ENCODE peak calls at places on chromosomes 13 and 19, in nine cellular contexts. One of them, this sample, is unnamed.
A peak's percentile ranks its signal among the peaks of the same experiment; 100 is the strongest.

GRCh38 chr19:17125052-17125727 is 49.6 kb downstream of the MYO9B start:
- DNase-seq in H9: no peak
- DNase-seq in CD4-positive, alpha-beta T cell: no peak
- DNase-seq in right cardiac atrium: no peak
- DNase-seq in prostate gland: no peak
- DNase-seq in right atrium auricular region: no peak
- DNase-seq in AG04450: no peak
- DNase-seq in esophagus squamous epithelium: no peak
- DNase-seq in mesenchymal stem cell: no peak
- DNase-seq in this sample: no peak

GRCh38 chr13:110263906-110264305 is 43.1 kb downstream of the COL4A1 start:
- DNase-seq in CD4-positive, alpha-beta T cell: no peak
- DNase-seq in mesenchymal stem cell: no peak
- DNase-seq in right cardiac atrium: peak; percentile 79
- DNase-seq in esophagus squamous epithelium: no peak
- DNase-seq in AG04450: no peak
- DNase-seq in H9: no peak
- DNase-seq in right atrium auricular region: peak; percentile 64
- DNase-seq in prostate gland: no peak
- DNase-seq in this sample: no peak

GRCh38 chr13:30409911-30410704 is 12.2 kb upstream of the UBE2L5 start:
- DNase-seq in right atrium auricular region: no peak
- DNase-seq in CD4-positive, alpha-beta T cell: no peak
- DNase-seq in H9: no peak
- DNase-seq in prostate gland: no peak
- DNase-seq in mesenchymal stem cell: peak; percentile 85
- DNase-seq in right cardiac atrium: peak; percentile 69
- DNase-seq in esophagus squamous epithelium: no peak
- DNase-seq in AG04450: no peak
- DNase-seq in this sample: no peak

GRCh38 chr13:48004201-48004600 is 3.1 kb upstream of the SUCLA2 start:
- DNase-seq in mesenchymal stem cell: no peak
- DNase-seq in right cardiac atrium: no peak
- DNase-seq in prostate gland: no peak
- DNase-seq in esophagus squamous epithelium: no peak
- DNase-seq in CD4-positive, alpha-beta T cell: no peak
- DNase-seq in H9: peak; percentile 34
- DNase-seq in right atrium auricular region: no peak
- DNase-seq in AG04450: no peak
- DNase-seq in this sample: no peak

GRCh38 chr13:26061947-26062346 is 10.1 kb upstream of the SHISA2 start:
- DNase-seq in H9: no peak
- DNase-seq in right cardiac atrium: no peak
- DNase-seq in CD4-positive, alpha-beta T cell: no peak
- DNase-seq in esophagus squamous epithelium: no peak
- DNase-seq in prostate gland: no peak
- DNase-seq in mesenchymal stem cell: peak; percentile 92
- DNase-seq in right atrium auricular region: no peak
- DNase-seq in AG04450: peak; percentile 23
- DNase-seq in this sample: no peak

GRCh38 chr13:101289764-101290163 is 126.5 kb downstream of the NALCN start:
- DNase-seq in mesenchymal stem cell: peak; percentile 63
- DNase-seq in AG04450: peak; percentile 13
- DNase-seq in esophagus squamous epithelium: no peak
- DNase-seq in prostate gland: no peak
- DNase-seq in CD4-positive, alpha-beta T cell: no peak
- DNase-seq in H9: peak; percentile 75
- DNase-seq in right atrium auricular region: no peak
- DNase-seq in right cardiac atrium: peak; percentile 46
- DNase-seq in this sample: peak; percentile 13

GRCh38 chr13:27621366-27622101 is at the start of gene POLR1D:
- DNase-seq in right cardiac atrium: peak; percentile 90
- DNase-seq in right atrium auricular region: peak; percentile 67
- DNase-seq in mesenchymal stem cell: peak; percentile 76
- DNase-seq in H9: peak; percentile 91
- DNase-seq in esophagus squamous epithelium: peak; percentile 51
- DNase-seq in prostate gland: peak; percentile 88
- DNase-seq in CD4-positive, alpha-beta T cell: peak; percentile 70
- DNase-seq in AG04450: no peak
- DNase-seq in this sample: peak; percentile 92

GRCh38 chr13:76440568-76440967 is 445.6 kb downstream of the KCTD12 start:
- DNase-seq in AG04450: no peak
- DNase-seq in H9: no peak
- DNase-seq in right atrium auricular region: no peak
- DNase-seq in mesenchymal stem cell: no peak
- DNase-seq in esophagus squamous epithelium: no peak
- DNase-seq in prostate gland: no peak
- DNase-seq in right cardiac atrium: no peak
- DNase-seq in CD4-positive, alpha-beta T cell: no peak
- DNase-seq in this sample: no peak

GRCh38 chr13:46615888-46616531 is 63.0 kb downstream of the LRCH1 start:
- DNase-seq in CD4-positive, alpha-beta T cell: no peak
- DNase-seq in right atrium auricular region: no peak
- DNase-seq in right cardiac atrium: no peak
- DNase-seq in esophagus squamous epithelium: no peak
- DNase-seq in H9: no peak
- DNase-seq in prostate gland: no peak
- DNase-seq in AG04450: no peak
- DNase-seq in mesenchymal stem cell: peak; percentile 59
- DNase-seq in this sample: no peak

GRCh38 chr19:46470376-46470775 is 987 bp downstream of the PNMA8A start:
- DNase-seq in right atrium auricular region: no peak
- DNase-seq in esophagus squamous epithelium: no peak
- DNase-seq in mesenchymal stem cell: no peak
- DNase-seq in CD4-positive, alpha-beta T cell: no peak
- DNase-seq in AG04450: no peak
- DNase-seq in right cardiac atrium: no peak
- DNase-seq in H9: no peak
- DNase-seq in prostate gland: no peak
- DNase-seq in this sample: no peak

GRCh38 chr19:6564393-6564792 is 26.6 kb downstream of the CD70 start:
- DNase-seq in mesenchymal stem cell: no peak
- DNase-seq in right cardiac atrium: no peak
- DNase-seq in AG04450: no peak
- DNase-seq in esophagus squamous epithelium: no peak
- DNase-seq in right atrium auricular region: no peak
- DNase-seq in H9: no peak
- DNase-seq in prostate gland: no peak
- DNase-seq in CD4-positive, alpha-beta T cell: no peak
- DNase-seq in this sample: no peak

GRCh38 chr13:43831088-43831487 is 44.3 kb upstream of the ENOX1 start:
- DNase-seq in esophagus squamous epithelium: no peak
- DNase-seq in AG04450: no peak
- DNase-seq in right cardiac atrium: no peak
- DNase-seq in CD4-positive, alpha-beta T cell: no peak
- DNase-seq in right atrium auricular region: no peak
- DNase-seq in mesenchymal stem cell: peak; percentile 34
- DNase-seq in H9: no peak
- DNase-seq in prostate gland: no peak
- DNase-seq in this sample: no peak

GRCh38 chr19:11499327-11499726 is 6.3 kb downstream of the ZNF653 start:
- DNase-seq in right atrium auricular region: no peak
- DNase-seq in H9: no peak
- DNase-seq in prostate gland: no peak
- DNase-seq in mesenchymal stem cell: no peak
- DNase-seq in CD4-positive, alpha-beta T cell: no peak
- DNase-seq in AG04450: no peak
- DNase-seq in esophagus squamous epithelium: no peak
- DNase-seq in right cardiac atrium: no peak
- DNase-seq in this sample: no peak

GRCh38 chr19:16608290-16608704 is 19.7 kb downstream of the MED26 start:
- DNase-seq in AG04450: peak; percentile 56
- DNase-seq in right atrium auricular region: peak; percentile 76
- DNase-seq in esophagus squamous epithelium: no peak
- DNase-seq in H9: no peak
- DNase-seq in prostate gland: peak; percentile 83
- DNase-seq in mesenchymal stem cell: peak; percentile 96
- DNase-seq in CD4-positive, alpha-beta T cell: no peak
- DNase-seq in right cardiac atrium: no peak
- DNase-seq in this sample: no peak

DNA sequence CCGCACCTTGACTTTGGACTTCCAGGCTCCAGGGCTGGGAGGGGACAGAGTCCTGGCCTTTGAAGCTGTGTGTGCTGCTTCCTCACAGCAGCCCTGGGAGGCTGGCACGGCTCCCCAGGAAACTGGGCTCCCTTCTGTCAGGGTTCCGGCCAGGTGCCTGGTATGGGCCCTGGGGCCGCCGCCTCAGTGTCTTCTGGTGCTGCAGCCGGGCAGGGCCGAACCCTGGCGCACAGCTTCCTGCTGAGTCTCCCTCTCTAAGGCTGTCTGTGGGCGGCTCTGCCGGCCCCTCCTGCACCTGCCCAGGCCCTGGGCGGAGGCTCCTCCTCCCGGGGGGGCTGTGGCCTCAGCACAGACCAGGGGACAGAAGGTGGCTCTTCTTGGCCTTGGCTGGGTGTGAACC is 32.4 kb downstream of the GPX4 start:
- DNase-seq in AG04450: no peak
- DNase-seq in prostate gland: no peak
- DNase-seq in esophagus squamous epithelium: no peak
- DNase-seq in mesenchymal stem cell: no peak
- DNase-seq in right atrium auricular region: no peak
- DNase-seq in CD4-positive, alpha-beta T cell: no peak
- DNase-seq in H9: no peak
- DNase-seq in right cardiac atrium: no peak
- DNase-seq in this sample: no peak
- H3K27ac ChIP-seq in AG04450: no peak overlapping the region
- H3K27ac ChIP-seq in prostate gland: no peak overlapping the region
- H3K27ac ChIP-seq in esophagus squamous epithelium: peak overlapping the region; percentile 83
- H3K27ac ChIP-seq in mesenchymal stem cell: no peak overlapping the region
- H3K27ac ChIP-seq in right atrium auricular region: no peak overlapping the region
- H3K27ac ChIP-seq in CD4-positive, alpha-beta T cell: peak overlapping the region; percentile 36
- H3K27ac ChIP-seq in H9: no peak overlapping the region
- H3K27ac ChIP-seq in right cardiac atrium: no peak overlapping the region
- H3K27ac ChIP-seq in this sample: peak overlapping the region; percentile 68

DNA sequence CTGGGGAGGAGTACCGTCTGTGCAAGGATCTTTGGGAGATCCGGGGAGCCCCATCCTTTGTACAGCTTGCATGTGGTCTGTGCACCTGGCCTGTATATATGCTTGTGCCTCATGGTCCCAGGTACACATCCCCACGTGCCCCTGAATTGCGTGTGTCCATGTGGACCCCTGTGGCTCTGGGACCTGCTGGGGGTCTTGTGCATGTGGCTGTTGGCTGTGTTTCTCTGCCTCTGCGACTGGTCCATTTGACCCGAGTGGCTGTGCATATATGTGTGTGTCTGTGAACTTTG is 12.8 kb upstream of the NANOS3 start:
- DNase-seq in right cardiac atrium: no peak
- DNase-seq in H9: no peak
- DNase-seq in mesenchymal stem cell: no peak
- DNase-seq in esophagus squamous epithelium: no peak
- DNase-seq in right atrium auricular region: no peak
- DNase-seq in AG04450: no peak
- DNase-seq in prostate gland: no peak
- DNase-seq in CD4-positive, alpha-beta T cell: no peak
- DNase-seq in this sample: no peak
- H3K27me3 ChIP-seq in right cardiac atrium: no peaks in the 10 kb centered on the region
- H3K27me3 ChIP-seq in H9: peaks cover 22% of the 10 kb centered on the region
- H3K27me3 ChIP-seq in mesenchymal stem cell: no peaks in the 10 kb centered on the region
- H3K27me3 ChIP-seq in esophagus squamous epithelium: no peaks in the 10 kb centered on the region
- H3K27me3 ChIP-seq in right atrium auricular region: no peaks in the 10 kb centered on the region
- H3K27me3 ChIP-seq in AG04450: no peaks in the 10 kb centered on the region
- H3K27me3 ChIP-seq in prostate gland: no peaks in the 10 kb centered on the region
- H3K27me3 ChIP-seq in CD4-positive, alpha-beta T cell: peaks cover 25% of the 10 kb centered on the region
- H3K27me3 ChIP-seq in this sample: no peaks in the 10 kb centered on the region

GRCh38 chr13:97344250-97345175 is 89.5 kb upstream of the RAP2A start:
- DNase-seq in mesenchymal stem cell: peak; percentile 70
- DNase-seq in H9: no peak
- DNase-seq in right atrium auricular region: no peak
- DNase-seq in CD4-positive, alpha-beta T cell: peak; percentile 33
- DNase-seq in esophagus squamous epithelium: no peak
- DNase-seq in AG04450: no peak
- DNase-seq in right cardiac atrium: peak; percentile 85
- DNase-seq in prostate gland: peak; percentile 42
- DNase-seq in this sample: peak; percentile 75
- H3K27ac ChIP-seq in mesenchymal stem cell: peak overlapping the region; percentile 5
- H3K27ac ChIP-seq in H9: no peak overlapping the region
- H3K27ac ChIP-seq in right atrium auricular region: peak overlapping the region; percentile 37
- H3K27ac ChIP-seq in CD4-positive, alpha-beta T cell: no peak overlapping the region
- H3K27ac ChIP-seq in esophagus squamous epithelium: peak overlapping the region; percentile 62
- H3K27ac ChIP-seq in AG04450: no peak overlapping the region
- H3K27ac ChIP-seq in right cardiac atrium: no peak overlapping the region
- H3K27ac ChIP-seq in prostate gland: no peak overlapping the region
- H3K27ac ChIP-seq in this sample: no peak overlapping the region

GRCh38 chr19:1524206-1524971 is 512 bp downstream of the PLK5 start:
- DNase-seq in prostate gland: no peak
- DNase-seq in right atrium auricular region: no peak
- DNase-seq in CD4-positive, alpha-beta T cell: no peak
- DNase-seq in esophagus squamous epithelium: no peak
- DNase-seq in right cardiac atrium: no peak
- DNase-seq in AG04450: no peak
- DNase-seq in mesenchymal stem cell: no peak
- DNase-seq in H9: no peak
- DNase-seq in this sample: no peak
- H3K27me3 ChIP-seq in prostate gland: peaks cover 10% of the 10 kb centered on the region
- H3K27me3 ChIP-seq in right atrium auricular region: no peaks in the 10 kb centered on the region
- H3K27me3 ChIP-seq in CD4-positive, alpha-beta T cell: peaks cover 36% of the 10 kb centered on the region
- H3K27me3 ChIP-seq in esophagus squamous epithelium: peaks cover 13% of the 10 kb centered on the region
- H3K27me3 ChIP-seq in right cardiac atrium: no peaks in the 10 kb centered on the region
- H3K27me3 ChIP-seq in AG04450: peaks cover 27% of the 10 kb centered on the region
- H3K27me3 ChIP-seq in mesenchymal stem cell: peaks cover 34% of the 10 kb centered on the region
- H3K27me3 ChIP-seq in H9: peaks cover 16% of the 10 kb centered on the region
- H3K27me3 ChIP-seq in this sample: peaks cover 7% of the 10 kb centered on the region

GRCh38 chr19:30008169-30008568 is 66.1 kb downstream of the URI1 start:
- DNase-seq in prostate gland: no peak
- DNase-seq in H9: no peak
- DNase-seq in mesenchymal stem cell: no peak
- DNase-seq in right cardiac atrium: no peak
- DNase-seq in AG04450: no peak
- DNase-seq in right atrium auricular region: no peak
- DNase-seq in CD4-positive, alpha-beta T cell: no peak
- DNase-seq in esophagus squamous epithelium: no peak
- DNase-seq in this sample: no peak

GRCh38 chr19:30003862-30004261 is 61.8 kb downstream of the URI1 start:
- DNase-seq in prostate gland: no peak
- DNase-seq in H9: no peak
- DNase-seq in right cardiac atrium: no peak
- DNase-seq in CD4-positive, alpha-beta T cell: no peak
- DNase-seq in esophagus squamous epithelium: no peak
- DNase-seq in mesenchymal stem cell: peak; percentile 19
- DNase-seq in AG04450: no peak
- DNase-seq in right atrium auricular region: no peak
- DNase-seq in this sample: no peak

GRCh38 chr19:30009013-30009412 is 67.0 kb downstream of the URI1 start:
- DNase-seq in prostate gland: no peak
- DNase-seq in H9: no peak
- DNase-seq in CD4-positive, alpha-beta T cell: no peak
- DNase-seq in esophagus squamous epithelium: no peak
- DNase-seq in AG04450: no peak
- DNase-seq in right atrium auricular region: no peak
- DNase-seq in mesenchymal stem cell: no peak
- DNase-seq in right cardiac atrium: no peak
- DNase-seq in this sample: no peak

GRCh38 chr19:30004403-30004802 is 62.4 kb downstream of the URI1 start:
- DNase-seq in right cardiac atrium: no peak
- DNase-seq in H9: no peak
- DNase-seq in AG04450: no peak
- DNase-seq in CD4-positive, alpha-beta T cell: no peak
- DNase-seq in right atrium auricular region: no peak
- DNase-seq in prostate gland: no peak
- DNase-seq in mesenchymal stem cell: peak; percentile 3
- DNase-seq in esophagus squamous epithelium: no peak
- DNase-seq in this sample: no peak

GRCh38 chr19:30006206-30006605 is 64.2 kb downstream of the URI1 start:
- DNase-seq in right cardiac atrium: no peak
- DNase-seq in right atrium auricular region: no peak
- DNase-seq in H9: no peak
- DNase-seq in CD4-positive, alpha-beta T cell: no peak
- DNase-seq in esophagus squamous epithelium: no peak
- DNase-seq in AG04450: no peak
- DNase-seq in mesenchymal stem cell: no peak
- DNase-seq in prostate gland: no peak
- DNase-seq in this sample: no peak
- H3K27ac ChIP-seq in right cardiac atrium: no peak overlapping the region
- H3K27ac ChIP-seq in right atrium auricular region: no peak overlapping the region
- H3K27ac ChIP-seq in H9: no peak overlapping the region
- H3K27ac ChIP-seq in CD4-positive, alpha-beta T cell: no peak overlapping the region
- H3K27ac ChIP-seq in esophagus squamous epithelium: no peak overlapping the region
- H3K27ac ChIP-seq in AG04450: no peak overlapping the region
- H3K27ac ChIP-seq in mesenchymal stem cell: no peak overlapping the region
- H3K27ac ChIP-seq in prostate gland: no peak overlapping the region
- H3K27ac ChIP-seq in this sample: no peak overlapping the region